ENCODE peak calls at places on chromosomes 16 and 17, in seven cellular contexts. Q is fibroblast of lung, E is thoracic aorta, I is PC-3, F is MCF 10A, G is fibroblast of the aortic adventitia, R is neural crest cell. W is an unnamed sample.

GRCh38 chr17:57502696-57503307 is 242.3 kb downstream of the CCDC182 start:
- DNase-seq in F (no peak), R (no peak), Q (no peak), E (no peak), I (peak), G (no peak), W (no peak)

GRCh38 chr16:28202147-28202746 is 9.5 kb downstream of the XPO6 start:
- DNase-seq in I (no peak), G (no peak), Q (no peak), R (no peak), F (no peak), E (no peak), W (no peak)

GRCh38 chr16:35195864-35196216 is 1736.4 kb downstream of the TP53TG3F start:
- DNase-seq in E (no peak), G (no peak), R (no peak), F (no peak), I (no peak), Q (no peak), W (no peak)

GRCh38 chr17:40062347-40063033 is at the start of gene THRA:
- DNase-seq in F (peak), I (peak), G (no peak), E (no peak), R (peak), Q (no peak), W (peak)

GRCh38 chr17:78351449-78352006 is 8.3 kb downstream of the SOCS3 start:
- DNase-seq in R (no peak), F (peak), E (peak), G (peak), I (no peak), Q (peak), W (no peak)

GRCh38 chr17:73551756-73552155 is 92.5 kb downstream of the SDK2 start:
- DNase-seq in I (no peak), G (no peak), Q (no peak), F (no peak), E (no peak), R (no peak), W (peak)

GRCh38 chr16:83746611-83747010 is 61.2 kb upstream of the HSBP1 start:
- DNase-seq in G (no peak), R (no peak), E (no peak), I (no peak), F (no peak), Q (no peak), W (no peak)

GRCh38 chr17:76353004-76353598 is 615 bp downstream of the PRPSAP1 start:
- DNase-seq in Q (no peak), G (no peak), R (no peak), I (no peak), E (no peak), F (no peak), W (no peak)

GRCh38 chr17:82170412-82170961 is 42.2 kb downstream of the CCDC57 start:
- DNase-seq in Q (no peak), G (no peak), I (no peak), E (no peak), R (no peak), F (no peak), W (no peak)

GRCh38 chr17:26818736-26819135 is 475.2 kb upstream of the WSB1 start:
- DNase-seq in I (no peak), E (no peak), F (peak), G (peak), Q (peak), R (no peak), W (no peak)

GRCh38 chr17:76504117-76504516 is 2.9 kb upstream of the RHBDF2 start:
- DNase-seq in I (no peak), Q (no peak), R (no peak), E (no peak), F (no peak), G (no peak), W (no peak)

GRCh38 chr17:70172921-70173320 is 3.6 kb downstream of the KCNJ2 start:
- DNase-seq in G (peak), R (no peak), Q (peak), E (no peak), F (peak), I (peak), W (no peak)

GRCh38 chr17:45341389-45342158 is 24.8 kb upstream of the MAP3K14 start:
- DNase-seq in E (no peak), F (peak), I (peak), Q (peak), R (peak), G (peak), W (no peak)

GRCh38 chr16:74320707-74321106 is 24.1 kb downstream of the PSMD7 start:
- DNase-seq in Q (no peak), G (no peak), E (no peak), F (no peak), R (no peak), I (no peak), W (no peak)

GRCh38 chr17:81294512-81295030 is 536 bp downstream of the SLC38A10 start:
- DNase-seq in Q (peak), G (peak), E (no peak), F (no peak), I (no peak), R (no peak), W (no peak)

GRCh38 chr17:41324180-41325075 is 8.9 kb upstream of the KRTAP17-1 start:
- DNase-seq in F (peak), Q (no peak), R (no peak), G (no peak), E (no peak), I (peak), W (no peak)

GRCh38 chr16:57284206-57284951 is at the start of gene PLLP:
- DNase-seq in G (no peak), F (peak), E (no peak), R (no peak), I (peak), Q (peak), W (peak)

GRCh38 chr17:386145-386876 is 33.7 kb upstream of the RPH3AL start:
- DNase-seq in I (peak), Q (peak), F (peak), E (no peak), R (peak), G (no peak), W (peak)

GRCh38 chr16:86019446-86020047 is 120.6 kb downstream of the IRF8 start:
- DNase-seq in I (no peak), F (no peak), Q (no peak), G (no peak), R (no peak), E (no peak), W (peak)

GRCh38 chr17:49469831-49470568 is 25.1 kb upstream of the NGFR start:
- DNase-seq in Q (peak), G (no peak), E (no peak), R (peak), F (no peak), I (no peak), W (no peak)

GRCh38 chr17:6910987-6911603 is 79.6 kb upstream of the TEKT1 start:
- DNase-seq in I (peak), G (peak), F (peak), E (no peak), R (no peak), Q (peak), W (no peak)

GRCh38 chr17:68694791-68695485 is 93.8 kb upstream of the FAM20A start:
- DNase-seq in R (no peak), G (peak), F (no peak), E (no peak), I (no peak), Q (peak), W (no peak)

GRCh38 chr17:66508896-66509843 is 206.8 kb downstream of the PRKCA start:
- DNase-seq in F (peak), R (no peak), G (peak), Q (peak), E (no peak), I (peak), W (no peak)

GRCh38 chr17:73292031-73292531 is 19.7 kb downstream of the CDC42EP4 start:
- DNase-seq in R (no peak), Q (peak), G (peak), E (peak), I (peak), F (peak), W (no peak)

GRCh38 chr16:21599158-21599993 is at the start of gene METTL9:
- DNase-seq in Q (peak), E (peak), F (peak), R (peak), I (peak), G (peak), W (peak)

GRCh38 chr17:81339180-81339501 is 44.0 kb upstream of the SLC38A10 start:
- DNase-seq in G (no peak), F (no peak), E (no peak), I (peak), R (no peak), Q (no peak), W (no peak)

GRCh38 chr17:33209671-33210070 is 83.4 kb downstream of the ASIC2 start:
- DNase-seq in F (no peak), E (no peak), G (no peak), I (no peak), Q (peak), R (no peak), W (no peak)

GRCh38 chr17:47720754-47721533 is 12.1 kb upstream of the TBX21 start:
- DNase-seq in I (peak), F (no peak), G (no peak), R (no peak), Q (peak), E (no peak), W (peak)

GRCh38 chr17:22517716-22518115 is 825.4 kb downstream of the KCNJ18 start:
- DNase-seq in I (no peak), Q (no peak), R (no peak), F (no peak), G (peak), E (no peak), W (no peak)

GRCh38 chr17:6936370-6937028 is 59.4 kb upstream of the ALOX12 start:
- DNase-seq in E (no peak), G (no peak), Q (peak), R (no peak), F (no peak), I (no peak), W (no peak)

GRCh38 chr17:74734256-74734655 is 2.8 kb upstream of the RAB37 start:
- DNase-seq in F (no peak), E (no peak), I (no peak), G (no peak), Q (no peak), R (no peak), W (no peak)

GRCh38 chr17:74736423-74737298 is at the start of gene RAB37:
- DNase-seq in F (no peak), G (no peak), I (no peak), E (no peak), R (no peak), Q (no peak), W (peak)

GRCh38 chr17:74738051-74738996 is 1.3 kb downstream of the RAB37 start:
- DNase-seq in G (no peak), E (no peak), I (peak), F (no peak), Q (no peak), R (no peak), W (peak)

GRCh38 chr17:74739227-74739831 is 2.3 kb downstream of the RAB37 start:
- DNase-seq in I (no peak), E (no peak), F (no peak), R (no peak), Q (no peak), G (no peak), W (no peak)

DNA sequence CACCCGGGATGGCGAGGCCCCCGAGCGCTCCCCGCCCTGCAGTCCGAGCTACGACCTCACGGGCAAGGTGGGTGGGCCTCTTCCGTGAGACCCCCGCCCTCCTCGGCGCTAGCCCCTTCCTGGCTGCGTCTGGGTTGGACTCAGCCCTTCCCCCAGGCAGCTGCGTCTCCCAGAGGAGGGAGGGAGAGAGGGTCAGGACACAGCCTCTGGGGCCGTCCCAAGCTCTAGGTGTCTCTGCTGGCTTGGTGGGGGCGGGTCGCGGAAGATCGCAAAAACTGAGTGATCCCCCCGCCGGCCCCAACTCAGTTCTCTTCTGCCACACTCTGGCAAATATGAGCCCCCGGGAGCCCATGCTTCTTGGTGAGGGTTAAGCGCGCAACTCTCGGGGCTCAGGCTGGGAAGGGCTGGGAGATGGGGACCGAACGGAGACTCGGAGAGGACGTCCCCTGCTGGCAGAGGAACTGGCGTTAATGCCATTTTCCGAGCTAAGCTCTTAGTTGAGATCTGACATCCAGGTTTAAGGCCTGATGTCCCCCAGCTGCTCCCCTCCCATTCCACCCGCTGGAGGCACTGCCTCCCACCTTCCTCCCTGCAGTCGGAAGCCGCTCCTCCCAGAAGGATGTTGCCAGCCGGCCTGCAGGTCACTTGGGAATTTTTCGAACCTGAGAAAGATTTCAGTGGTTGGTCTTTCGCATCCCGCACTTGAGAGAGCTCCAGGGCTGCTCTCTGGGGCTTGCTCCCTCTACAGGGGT is 419 bp downstream of the RAB37 start:
- DNase-seq in E (no peak), G (no peak), R (no peak), Q (peak), I (peak), F (no peak), W (peak)
- TF ChIP-seq CTCF in E (no peak), G (peak), R (peak), Q (peak), I (peak), F (peak), W (no peak)

GRCh38 chr17:18183334-18184142 is at the start of gene ALKBH5:
- DNase-seq in G (peak), F (peak), R (peak), Q (peak), E (peak), I (peak), W (peak)
- TF ChIP-seq CTCF in G (peak), F (peak), R (peak), Q (no peak), E (peak), I (peak), W (no peak)

DNA sequence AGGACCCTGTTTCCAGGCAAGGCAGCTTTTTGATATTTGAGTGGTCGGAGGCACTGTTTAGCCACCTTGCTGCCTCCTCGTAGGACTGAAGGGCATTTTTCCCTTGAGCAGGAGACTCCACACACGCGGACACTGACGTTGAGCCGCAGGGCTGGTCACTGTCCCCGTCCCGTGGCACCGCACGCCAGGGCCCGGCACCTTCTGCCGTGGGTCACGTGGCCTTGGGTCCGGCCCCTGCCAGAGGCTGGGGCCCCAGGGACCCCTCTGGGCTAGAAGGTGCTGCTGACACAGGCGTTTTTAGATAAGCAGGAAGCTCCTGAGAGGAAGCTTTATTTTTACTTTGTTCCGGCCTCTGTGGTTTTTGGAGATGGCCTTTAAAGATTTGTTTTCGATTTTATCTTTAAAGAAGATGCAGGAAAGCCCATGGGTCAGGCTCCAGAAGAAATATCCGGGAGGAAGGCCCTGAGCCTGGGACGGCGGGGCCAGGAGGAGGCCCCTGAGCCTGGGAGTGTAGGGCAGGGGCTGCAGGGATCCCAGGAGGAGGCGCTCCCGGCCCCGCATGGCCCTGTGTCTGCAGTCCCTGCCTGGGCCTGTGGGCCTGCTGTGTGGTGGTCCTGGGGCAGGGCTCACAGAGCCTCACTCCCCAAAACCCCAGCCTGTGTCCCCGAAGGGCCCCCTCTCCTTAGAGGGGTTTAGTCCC is 30.5 kb upstream of the GNG13 start:
- DNase-seq in E (no peak), G (no peak), I (no peak), R (no peak), Q (no peak), F (no peak), W (no peak)
- TF ChIP-seq CTCF in E (no peak), G (no peak), I (no peak), R (no peak), Q (no peak), F (no peak), W (no peak)

GRCh38 chr16:87847785-87848675 is 21.3 kb downstream of the SLC7A5 start:
- DNase-seq in F (no peak), I (no peak), G (no peak), E (no peak), R (peak), Q (no peak), W (no peak)
- TF ChIP-seq CTCF in F (no peak), I (no peak), G (no peak), E (no peak), R (no peak), Q (no peak), W (no peak)

W was measured in activated B cell treated with CpG ODN at 0.5 μM for 24 hours.